ENCODE peak calls at places on chromosomes 13 and 19, in six cellular contexts. L is GM23248; J is CD8-positive, alpha-beta memory T cell; O is right lobe of liver; Q is cardiac muscle cell; B is endodermal cell. A is an unnamed sample.

GRCh38 chr19:57655443-57655842 is 13.3 kb upstream of the ZSCAN4 start:
- DNase-seq in L (no peak), J (no peak), O (no peak), Q (no peak), B (no peak), A (no peak)

GRCh38 chr19:54096642-54097106 is 3.9 kb downstream of the OSCAR start:
- DNase-seq in L (peak; percentile 66), J (peak; percentile 35), O (no peak), Q (no peak), B (peak; percentile 77), A (no peak)

GRCh38 chr13:110882972-110883371 is 31.9 kb downstream of the ANKRD10 start:
- DNase-seq in L (peak; percentile 53), J (no peak), O (no peak), Q (no peak), B (no peak), A (no peak)

GRCh38 chr19:57302020-57302465 is 18.2 kb upstream of the ZNF543 start:
- DNase-seq in L (peak; percentile 98), J (no peak), O (no peak), Q (no peak), B (no peak), A (no peak)

GRCh38 chr13:98026457-98026857 is 73.0 kb downstream of the IPO5 start:
- DNase-seq in L (peak; percentile 32), J (no peak), O (peak; percentile 63), Q (no peak), B (peak; percentile 71), A (no peak)

GRCh38 chr19:50531171-50531612 is 17.5 kb upstream of the ASPDH start:
- DNase-seq in L (no peak), J (no peak), O (no peak), Q (no peak), B (peak; percentile 44), A (no peak)

GRCh38 chr13:59607172-59607571 is 556.6 kb downstream of the DIAPH3 start:
- DNase-seq in L (no peak), J (no peak), O (no peak), Q (no peak), B (no peak), A (no peak)

GRCh38 chr13:99895999-99896695 is 75.4 kb downstream of the ZIC5 start:
- DNase-seq in L (no peak), J (peak; percentile 11), O (no peak), Q (no peak), B (peak; percentile 78), A (no peak)

GRCh38 chr19:39110263-39110967 is 15.2 kb upstream of the PAK4 start:
- DNase-seq in L (peak; percentile 62), J (peak; percentile 65), O (no peak), Q (peak; percentile 75), B (peak; percentile 85), A (peak; percentile 53)

GRCh38 chr19:43809762-43810696 is 7.8 kb upstream of the LYPD5 start:
- DNase-seq in L (peak; percentile 77), J (peak; percentile 40), O (no peak), Q (peak; percentile 61), B (no peak), A (no peak)

GRCh38 chr19:32581704-32582164 is 744 bp downstream of the PDCD5 start:
- DNase-seq in L (peak; percentile 67), J (no peak), O (peak; percentile 52), Q (peak; percentile 45), B (peak; percentile 71), A (no peak)

GRCh38 chr19:2578391-2578826 is 102.5 kb downstream of the GADD45B start:
- DNase-seq in L (peak; percentile 76), J (no peak), O (no peak), Q (no peak), B (peak; percentile 87), A (no peak)

GRCh38 chr13:44007451-44007850 is 127.7 kb downstream of the LACC1 start:
- DNase-seq in L (no peak), J (no peak), O (no peak), Q (no peak), B (no peak), A (no peak)

GRCh38 chr19:14398563-14398962 is 17.3 kb downstream of the ADGRE5 start:
- DNase-seq in L (no peak), J (no peak), O (no peak), Q (no peak), B (no peak), A (no peak)

GRCh38 chr19:10112037-10112751 is 701 bp downstream of the P2RY11 start:
- DNase-seq in L (peak; percentile 43), J (peak; percentile 29), O (no peak), Q (no peak), B (no peak), A (peak; percentile 34)

GRCh38 chr19:4969772-4970531 is 1.0 kb downstream of the KDM4B start:
- DNase-seq in L (peak; percentile 73), J (peak; percentile 21), O (no peak), Q (peak; percentile 22), B (peak; percentile 64), A (no peak)

GRCh38 chr13:99559560-99559959 is 58.3 kb downstream of the TM9SF2 start:
- DNase-seq in L (no peak), J (no peak), O (no peak), Q (no peak), B (no peak), A (no peak)

GRCh38 chr13:48070942-48071341 is 24.0 kb downstream of the MED4 start:
- DNase-seq in L (no peak), J (no peak), O (no peak), Q (no peak), B (no peak), A (no peak)

GRCh38 chr13:48072787-48073186 is 22.1 kb downstream of the MED4 start:
- DNase-seq in L (no peak), J (no peak), O (no peak), Q (no peak), B (no peak), A (no peak)

GRCh38 chr13:48069573-48069972 is 25.3 kb downstream of the MED4 start:
- DNase-seq in L (no peak), J (no peak), O (no peak), Q (no peak), B (no peak), A (no peak)

GRCh38 chr13:48074006-48074405 is 20.9 kb downstream of the MED4 start:
- DNase-seq in L (no peak), J (no peak), O (no peak), Q (no peak), B (no peak), A (no peak)

DNA sequence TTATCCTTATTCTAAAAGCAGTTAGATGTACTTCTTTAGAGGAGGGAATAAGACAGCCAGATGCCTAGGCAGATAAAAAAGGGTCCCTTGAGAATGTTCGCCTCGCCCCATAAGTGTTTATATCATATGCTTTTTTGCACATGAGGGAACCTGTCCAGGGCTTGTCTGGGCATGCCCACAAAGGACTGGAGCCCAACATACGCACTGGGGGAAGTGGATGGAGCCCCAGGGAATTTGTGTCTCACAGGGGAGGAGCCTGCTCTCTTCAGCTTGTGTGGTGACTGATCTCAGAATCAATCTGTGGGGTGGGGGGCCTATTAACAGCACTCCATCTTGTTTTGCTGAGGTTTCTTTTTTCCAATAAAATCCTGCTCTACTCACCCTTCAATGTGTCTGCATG is 22.6 kb downstream of the MED4 start:
- DNase-seq in L (no peak), J (no peak), O (no peak), Q (no peak), B (no peak), A (no peak)
- H3K9me3 ChIP-seq in L (no peaks in the 10 kb centered on the region), J (no peaks in the 10 kb centered on the region), O (peaks cover 28% of the 10 kb centered on the region), Q (peaks cover 6% of the 10 kb centered on the region), B (peaks cover 100% of the 10 kb centered on the region), A (peaks cover 2% of the 10 kb centered on the region)

GRCh38 chr19:52369463-52370340 is at the start of gene ZNF880:
- DNase-seq in L (peak; percentile 98), J (peak; percentile 85), O (peak; percentile 87), Q (peak; percentile 89), B (peak; percentile 92), A (peak; percentile 82)

GRCh38 chr19:52370341-52370710 is 603 bp downstream of the ZNF880 start:
- DNase-seq in L (no peak), J (no peak), O (no peak), Q (no peak), B (no peak), A (no peak)

DNA sequence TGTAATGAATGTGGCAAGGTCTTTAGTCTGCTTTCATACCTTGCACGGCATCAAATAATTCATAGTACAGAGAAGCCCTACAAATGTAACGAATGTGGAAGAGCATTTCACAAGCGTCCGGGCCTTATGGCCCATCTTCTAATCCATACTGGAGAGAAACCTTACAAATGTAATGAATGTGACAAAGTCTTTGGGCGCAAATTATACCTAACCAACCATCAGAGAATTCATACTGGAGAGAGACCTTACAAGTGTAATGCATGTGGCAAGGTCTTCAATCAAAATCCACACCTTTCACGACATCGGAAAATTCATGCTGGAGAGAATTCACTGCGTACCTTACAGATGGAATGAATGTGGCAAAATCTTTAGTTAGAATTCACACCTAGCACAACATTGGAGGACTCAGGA is 3.3 kb upstream of the ZNF880 start:
- DNase-seq in L (no peak), J (no peak), O (no peak), Q (no peak), B (no peak), A (no peak)
- H3K9me3 ChIP-seq in L (peaks cover 9% of the 10 kb centered on the region), J (peaks cover 35% of the 10 kb centered on the region), O (peaks cover 40% of the 10 kb centered on the region), Q (peaks cover 7% of the 10 kb centered on the region), B (peaks cover 82% of the 10 kb centered on the region), A (peaks cover 10% of the 10 kb centered on the region)

DNA sequence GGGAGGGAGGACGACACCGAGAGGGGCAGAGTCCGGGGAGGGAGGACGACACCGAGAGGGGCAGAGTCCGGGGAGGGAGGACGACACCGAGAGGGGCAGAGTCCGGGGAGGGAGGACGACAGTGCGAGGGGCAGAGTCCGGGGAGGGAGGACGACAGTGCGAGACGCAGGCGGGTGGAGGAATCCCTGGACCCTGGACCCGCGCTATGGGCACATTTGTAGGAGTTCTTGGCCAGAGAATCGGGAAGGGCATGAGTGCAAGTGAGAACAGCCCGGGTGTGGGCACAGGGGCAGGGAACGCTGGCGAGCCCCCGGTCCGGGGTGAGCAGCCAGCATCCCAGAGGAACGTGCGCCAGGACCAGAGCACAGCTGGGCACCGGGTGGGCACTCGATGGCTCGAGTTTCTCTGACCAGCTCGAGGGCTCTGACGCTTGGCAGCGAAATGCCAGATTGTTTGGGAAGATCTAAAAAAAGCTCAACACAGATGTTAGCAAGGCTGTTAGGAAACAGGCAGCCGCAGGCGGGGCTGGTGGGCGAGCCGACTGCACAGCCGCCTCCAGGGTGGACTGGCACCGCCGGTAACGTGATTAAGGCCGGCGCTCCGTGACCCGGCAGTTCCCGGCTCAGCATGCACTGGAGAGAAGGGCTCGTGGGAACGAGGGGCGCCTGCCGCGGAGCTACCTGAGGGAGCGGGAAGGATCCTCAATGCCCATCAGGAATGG is 17.9 kb upstream of the C2CD4C start:
- DNase-seq in L (no peak), J (no peak), O (peak; percentile 12), Q (no peak), B (peak; percentile 47), A (no peak)
- H3K9me3 ChIP-seq in L (no peaks in the 10 kb centered on the region), J (no peaks in the 10 kb centered on the region), O (no peaks in the 10 kb centered on the region), Q (no peaks in the 10 kb centered on the region), B (no peaks in the 10 kb centered on the region), A (no peaks in the 10 kb centered on the region)

DNA sequence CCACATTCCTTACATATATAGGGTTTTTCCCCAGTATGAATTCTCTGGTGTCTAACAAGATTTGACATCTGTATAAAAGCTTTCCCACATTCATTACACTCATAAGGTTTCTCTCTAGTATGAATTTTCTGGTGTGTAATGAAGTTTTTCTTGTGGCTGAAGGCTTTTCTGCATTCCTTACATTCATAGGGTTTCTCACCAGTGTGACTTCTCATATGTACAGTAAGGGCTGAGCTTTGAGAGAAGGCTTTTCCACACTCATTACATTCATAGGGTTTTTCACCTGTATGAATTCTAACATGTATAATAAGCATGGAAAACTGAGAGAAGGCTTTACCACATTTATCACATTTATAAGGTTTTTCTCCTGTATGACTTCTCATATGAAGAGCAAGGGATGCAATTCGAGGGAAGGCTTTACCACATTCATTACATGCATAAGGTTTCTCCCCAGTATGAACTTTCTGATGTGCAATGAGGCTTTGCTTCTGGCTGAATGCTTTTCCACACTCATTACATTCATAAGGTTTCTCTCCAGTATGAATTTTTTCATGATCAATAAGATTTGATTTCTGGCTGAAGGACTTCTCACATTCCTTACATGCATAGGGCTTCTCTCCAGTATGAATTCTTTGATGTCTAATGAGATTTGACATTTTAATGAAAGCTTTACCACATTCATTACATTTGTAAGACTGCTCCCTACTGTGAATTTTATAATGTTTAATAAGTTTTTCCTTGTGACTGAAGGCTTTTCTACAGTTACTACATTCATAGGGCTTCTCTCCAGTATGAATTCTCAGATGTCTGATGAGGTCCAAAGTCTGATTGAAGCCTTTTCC is 42.6 kb downstream of the ZNF527 start:
- DNase-seq in L (no peak), J (no peak), O (no peak), Q (no peak), B (no peak), A (no peak)
- H3K9me3 ChIP-seq in L (peaks cover 34% of the 10 kb centered on the region), J (peaks cover 74% of the 10 kb centered on the region), O (peaks cover 75% of the 10 kb centered on the region), Q (peaks cover 6% of the 10 kb centered on the region), B (peaks cover 94% of the 10 kb centered on the region), A (peaks cover 33% of the 10 kb centered on the region)